ENCODE peak calls at places on chromosomes 13 and 19, in four cellular contexts. R is prostate gland, M is sigmoid colon, E is breast epithelium. C is an unnamed sample. For H3K36me3, the result is how much of the 10 kb centered on the place peaks cover.

GRCh38 chr19:34363930-34364329 is 1.1 kb upstream of the GPI start:
- DNase-seq in R (no peak), E (no peak), M (no peak), C (no peak)

GRCh38 chr13:50153888-50154287 is 138.6 kb downstream of the KCNRG start:
- DNase-seq in E (no peak), R (no peak), M (no peak), C (no peak)

GRCh38 chr19:43488179-43488578 is 16.4 kb downstream of the PHLDB3 start:
- DNase-seq in E (no peak), R (no peak), M (no peak), C (no peak)

GRCh38 chr13:44300895-44301638 is 72.6 kb upstream of the SERP2 start:
- DNase-seq in R (peak), E (peak), M (peak), C (no peak)

GRCh38 chr13:68697551-68697950 is 1410.1 kb upstream of the ATXN8OS start:
- DNase-seq in E (no peak), R (no peak), M (no peak), C (no peak)

GRCh38 chr13:83216521-83217245 is 665.6 kb downstream of the SLITRK1 start:
- DNase-seq in E (no peak), R (no peak), M (no peak), C (no peak)

GRCh38 chr13:61255035-61255796 is 160.4 kb downstream of the PCDH20 start:
- DNase-seq in M (no peak), E (no peak), R (no peak), C (no peak)

GRCh38 chr13:48159436-48160225 is 64.7 kb upstream of the MED4 start:
- DNase-seq in M (no peak), E (no peak), R (no peak), C (no peak)

GRCh38 chr13:114167885-114168284 is 11.2 kb upstream of the CFAP97D2 start:
- DNase-seq in E (no peak), M (no peak), R (no peak), C (no peak)

DNA sequence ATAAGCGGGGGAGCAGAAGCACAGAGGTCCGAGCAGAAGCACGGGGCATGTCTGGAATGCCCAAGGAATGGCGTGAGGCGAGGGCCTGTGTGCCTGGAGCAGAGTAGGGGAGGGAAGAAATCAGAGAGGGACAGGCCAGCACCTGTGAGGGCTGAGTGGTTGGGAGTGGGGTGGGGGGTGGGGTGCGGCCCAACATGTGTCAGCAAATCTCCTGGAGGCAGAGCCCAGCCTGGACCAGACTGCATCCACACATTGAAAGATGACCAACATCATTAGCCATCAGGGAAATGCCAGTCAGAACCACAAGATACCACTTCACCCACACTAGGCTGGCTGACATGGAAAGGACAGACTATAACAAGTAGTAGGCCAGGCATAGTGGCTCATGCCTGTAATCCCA is 11.2 kb downstream of the CLASRP start:
- DNase-seq in E (no peak), M (no peak), R (no peak), C (no peak)
- H3K36me3 ChIP-seq in E (under half), M (under half), R (under half), C (under half)

DNA sequence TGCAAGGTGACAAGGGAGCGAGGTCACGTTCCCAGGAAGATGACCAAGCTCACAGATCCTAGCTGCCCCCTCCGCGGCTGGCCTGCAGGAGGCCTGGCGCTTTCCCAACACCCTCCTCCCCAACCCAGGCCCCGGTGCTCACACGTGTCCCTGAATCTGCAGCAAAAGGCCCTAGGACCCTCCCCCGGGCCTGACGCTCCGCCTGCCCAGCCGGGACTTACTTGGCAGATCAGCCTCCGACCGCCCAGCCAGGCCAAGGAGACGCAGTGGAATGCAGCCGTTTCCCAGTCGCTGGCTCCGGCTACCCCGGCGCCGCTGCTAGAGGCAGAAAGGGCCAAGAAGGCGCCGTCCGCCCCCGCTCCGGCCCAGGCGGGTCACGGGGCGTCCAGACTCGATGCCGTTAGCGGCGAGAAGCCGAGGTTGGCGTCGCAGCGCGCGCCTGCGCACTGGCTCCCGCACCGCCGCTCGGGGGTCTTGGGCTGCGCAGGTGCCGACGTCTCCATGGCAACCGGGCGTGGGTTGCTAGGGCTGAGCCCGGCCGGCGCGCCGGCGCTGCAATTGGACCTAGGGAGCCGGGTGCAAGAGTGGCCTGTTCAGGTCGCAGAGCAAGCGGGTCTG is at the start of gene PNMA8A:
- DNase-seq in R (no peak), E (peak), M (peak), C (no peak)
- TF ChIP-seq POLR2AphosphoS5 in R (no peak), E (no peak), M (no peak), C (peak)

DNA sequence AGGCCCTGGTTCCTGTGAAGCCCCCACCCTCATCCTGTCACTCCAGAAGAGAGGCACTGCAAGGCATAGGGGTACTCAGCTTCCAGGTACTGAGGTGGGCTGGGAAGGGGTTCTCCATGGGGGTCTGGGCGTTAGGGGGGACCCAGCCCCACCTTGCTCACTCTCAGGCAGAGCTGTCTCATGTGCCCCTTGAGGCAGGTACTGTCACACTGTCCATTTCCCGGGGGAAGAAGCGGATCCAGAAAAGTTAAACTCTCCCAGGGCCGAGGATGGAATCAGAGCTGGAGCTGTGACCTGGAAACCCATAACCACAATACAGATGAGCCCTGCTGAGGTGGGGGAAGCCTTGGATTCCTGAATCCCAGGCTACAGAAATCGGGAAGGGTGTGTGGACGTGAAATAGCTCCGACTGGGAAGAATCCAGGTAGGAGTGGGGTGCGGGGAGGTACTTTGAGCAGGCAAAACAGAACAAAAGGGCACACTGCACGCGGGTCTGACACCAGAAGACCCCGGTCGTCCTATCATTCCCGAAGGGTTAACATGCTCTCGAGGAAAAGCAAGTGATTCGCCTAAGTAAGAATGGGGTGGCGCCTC is 529 bp upstream of the USE1 start:
- DNase-seq in R (no peak), E (no peak), M (no peak), C (no peak)
- H3K36me3 ChIP-seq in R (under half), E (under half), M (under half), C (under half)

GRCh38 chr19:10086032-10086903 is at the start of gene SHFL:
- DNase-seq in E (peak), M (peak), R (peak), C (no peak)
- TF ChIP-seq POLR2AphosphoS5 in E (no peak), M (peak), R (peak), C (peak)

GRCh38 chr13:70333752-70334151 is 225.5 kb upstream of the KLHL1 start:
- DNase-seq in E (no peak), M (no peak), R (no peak), C (no peak)
- H3K36me3 ChIP-seq in E (under half), M (under half), R (under half), C (under half)

GRCh38 chr19:19057720-19058119 is 6.1 kb upstream of the SLC25A42 start:
- DNase-seq in M (no peak), R (no peak), E (no peak), C (no peak)

GRCh38 chr19:19059837-19060611 is 3.8 kb upstream of the SLC25A42 start:
- DNase-seq in E (no peak), R (peak), M (no peak), C (no peak)

GRCh38 chr19:19061491-19061890 is 2.3 kb upstream of the SLC25A42 start:
- DNase-seq in M (no peak), E (no peak), R (no peak), C (no peak)

GRCh38 chr19:19057317-19057716 is 6.5 kb upstream of the SLC25A42 start:
- DNase-seq in E (no peak), R (no peak), M (no peak), C (no peak)

GRCh38 chr19:19059018-19059836 is 4.6 kb upstream of the SLC25A42 start:
- DNase-seq in R (no peak), E (no peak), M (no peak), C (no peak)
- TF ChIP-seq POLR2AphosphoS5 in R (no peak), E (no peak), M (no peak), C (no peak)

GRCh38 chr19:15118248-15118647 is 11.0 kb downstream of the SYDE1 start:
- DNase-seq in M (no peak), R (no peak), E (no peak), C (no peak)
- H3K36me3 ChIP-seq in M (half or more), R (under half), E (under half), C (half or more)

DNA sequence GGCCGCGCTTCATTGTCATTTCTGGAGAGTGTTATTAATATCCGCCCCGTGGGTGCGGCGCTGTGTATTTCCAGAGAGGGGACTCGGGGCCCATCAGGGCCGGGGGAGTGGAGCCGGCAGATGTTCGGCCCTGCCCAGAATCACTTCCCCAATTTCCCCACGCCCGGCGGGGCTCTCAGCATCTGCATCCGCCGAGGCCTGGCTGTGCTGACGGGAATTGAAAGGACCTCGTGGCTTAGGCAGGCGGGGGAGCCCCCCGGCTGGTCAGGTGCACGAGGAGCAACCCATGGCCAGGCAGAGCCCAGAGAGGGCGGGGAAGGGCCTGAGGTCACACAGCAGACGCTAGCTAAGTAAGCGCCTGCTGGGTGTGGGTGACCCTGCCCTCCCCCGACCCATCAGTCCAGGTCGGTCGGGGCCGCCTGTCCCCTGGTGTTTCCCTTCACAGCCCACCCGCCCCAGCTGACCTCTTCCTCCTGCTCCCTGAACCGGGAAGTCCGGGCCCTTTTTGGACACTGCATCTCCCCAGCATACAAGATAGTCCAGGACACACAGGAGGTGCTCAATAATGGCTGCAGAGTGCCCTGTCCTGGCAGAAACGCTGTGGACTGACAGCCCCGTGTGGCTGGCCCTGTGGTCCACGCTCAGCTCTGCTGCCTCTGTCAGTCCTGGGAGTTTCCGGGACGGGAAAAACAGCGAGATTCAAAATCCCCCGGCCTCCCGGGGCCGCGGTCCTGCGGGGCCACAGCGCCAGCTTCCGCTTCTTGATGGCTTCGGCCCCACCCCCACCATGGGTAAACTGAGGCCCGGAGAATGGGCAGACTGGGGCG is 22.1 kb downstream of the ARID3A start:
- DNase-seq in E (no peak), M (peak), R (no peak), C (no peak)
- TF ChIP-seq POLR2AphosphoS5 in E (peak), M (peak), R (no peak), C (peak)

C was measured in esophagus muscularis mucosa.